ENCODE peak calls at places on chromosomes 13 and 19, in eight cellular contexts. E is neural progenitor cell, J is nephron progenitor cell, T is right atrium auricular region, D is body of pancreas, C is right lobe of liver, I is ovary, P is lower leg skin. H is an unnamed sample.

GRCh38 chr13:41345921-41346589 is 35.0 kb downstream of the NAA16 start:
- DNase-seq in D (no peak), C (no peak), E (no peak), J (no peak), I (no peak), P (no peak), T (no peak), H (no peak)

GRCh38 chr19:55467236-55468053 is 2.9 kb upstream of the C19orf85 start:
- DNase-seq in I (peak), C (peak), E (peak), D (peak), T (peak), P (no peak), J (peak), H (no peak)

GRCh38 chr13:66159526-66159925 is 1070.6 kb downstream of the PCDH9 start:
- DNase-seq in E (no peak), D (no peak), J (peak), I (no peak), C (no peak), P (no peak), T (no peak), H (no peak)

GRCh38 chr13:110915874-110916670 is 1.2 kb upstream of the ANKRD10 start:
- DNase-seq in D (no peak), T (no peak), J (no peak), C (no peak), I (no peak), P (no peak), E (no peak), H (no peak)

GRCh38 chr13:43916828-43917227 is 37.1 kb downstream of the LACC1 start:
- DNase-seq in J (no peak), T (no peak), D (no peak), E (no peak), C (no peak), P (no peak), I (no peak), H (no peak)

GRCh38 chr19:47111081-47111589 is 2.4 kb downstream of the ZC3H4 start:
- DNase-seq in T (no peak), P (peak), I (peak), E (peak), C (peak), J (peak), D (peak), H (no peak)

GRCh38 chr13:59043016-59043415 is 1120.7 kb downstream of the DIAPH3 start:
- DNase-seq in P (no peak), I (no peak), T (no peak), E (peak), C (no peak), D (no peak), J (no peak), H (no peak)

GRCh38 chr13:49238621-49239020 is 9.1 kb upstream of the CDADC1 start:
- DNase-seq in C (no peak), D (no peak), P (no peak), I (no peak), J (no peak), T (no peak), E (no peak), H (no peak)

GRCh38 chr13:113646921-113647340 is 11.1 kb downstream of the ATP4B start:
- DNase-seq in E (no peak), T (no peak), C (no peak), J (no peak), I (peak), P (peak), D (peak), H (no peak)

GRCh38 chr19:10352764-10353671 is 13.6 kb upstream of the ICAM3 start:
- DNase-seq in P (no peak), E (peak), T (peak), C (peak), D (peak), I (peak), J (peak), H (no peak)

GRCh38 chr19:36423925-36424324 is 5.5 kb upstream of the ZFP82 start:
- DNase-seq in I (no peak), D (no peak), E (no peak), P (no peak), J (no peak), C (no peak), T (no peak), H (no peak)

GRCh38 chr13:79658333-79658975 is 177.5 kb downstream of the NDFIP2 start:
- DNase-seq in C (no peak), E (peak), T (no peak), D (no peak), P (no peak), I (no peak), J (no peak), H (no peak)

GRCh38 chr19:21052902-21053301 is 29.1 kb upstream of the ZNF714 start:
- DNase-seq in P (no peak), C (no peak), J (no peak), D (no peak), I (no peak), E (no peak), T (no peak), H (no peak)

GRCh38 chr13:112849500-112849899 is 119.5 kb upstream of the MCF2L start:
- DNase-seq in P (no peak), T (no peak), D (peak), I (no peak), C (no peak), J (no peak), E (no peak), H (no peak)

GRCh38 chr19:37309834-37310575 is 60.9 kb upstream of the ZNF527 start:
- DNase-seq in P (peak), J (no peak), D (no peak), E (no peak), T (no peak), C (no peak), I (no peak), H (no peak)

GRCh38 chr19:16320987-16321386 is 3.6 kb upstream of the KLF2 start:
- DNase-seq in I (no peak), P (no peak), C (no peak), T (no peak), E (no peak), D (no peak), J (no peak), H (no peak)

GRCh38 chr19:7349231-7349591 is 474 bp downstream of the ARHGEF18 start:
- DNase-seq in E (no peak), T (no peak), C (no peak), J (no peak), D (no peak), I (peak), P (no peak), H (no peak)

GRCh38 chr19:31277516-31277915 is 71.7 kb downstream of the TSHZ3 start:
- DNase-seq in C (no peak), J (no peak), P (no peak), T (no peak), I (peak), D (no peak), E (no peak), H (no peak)

GRCh38 chr19:58538257-58539168 is 5.4 kb upstream of the TRIM28 start:
- DNase-seq in C (peak), D (no peak), E (peak), I (no peak), T (no peak), J (peak), P (peak), H (no peak)

GRCh38 chr19:11423164-11423803 is 4.2 kb upstream of the RGL3 start:
- DNase-seq in E (no peak), I (no peak), C (no peak), D (no peak), T (no peak), J (no peak), P (no peak), H (no peak)

GRCh38 chr13:50993908-50994307 is 84.3 kb downstream of the RNASEH2B start:
- DNase-seq in C (no peak), D (no peak), I (peak), J (peak), P (no peak), E (no peak), T (no peak), H (no peak)

GRCh38 chr13:109971006-109971744 is 184.8 kb upstream of the IRS2 start:
- DNase-seq in C (no peak), J (no peak), D (no peak), T (no peak), P (peak), E (no peak), I (no peak), H (no peak)

GRCh38 chr19:28727133-28727834 is 485.7 kb downstream of the UQCRFS1 start:
- DNase-seq in D (peak), E (peak), P (no peak), J (no peak), C (peak), T (no peak), I (no peak), H (no peak)

GRCh38 chr19:28727835-28728159 is 485.2 kb downstream of the UQCRFS1 start:
- DNase-seq in E (no peak), C (no peak), D (no peak), I (no peak), J (no peak), T (no peak), P (no peak), H (no peak)

GRCh38 chr19:28736528-28736927 is 476.4 kb downstream of the UQCRFS1 start:
- DNase-seq in E (no peak), P (no peak), T (no peak), C (no peak), D (no peak), J (no peak), I (no peak), H (no peak)

GRCh38 chr19:28731113-28731512 is 481.8 kb downstream of the UQCRFS1 start:
- DNase-seq in C (no peak), D (no peak), P (no peak), I (no peak), J (no peak), E (no peak), T (no peak), H (no peak)

GRCh38 chr19:28731577-28731976 is 481.4 kb downstream of the UQCRFS1 start:
- DNase-seq in J (no peak), C (no peak), D (no peak), P (no peak), E (no peak), I (no peak), T (no peak), H (no peak)
- TF ChIP-seq CTCF in J (no peak), C (no peak), D (no peak), P (no peak), E (no peak), I (no peak), T (no peak), H (no peak)

DNA sequence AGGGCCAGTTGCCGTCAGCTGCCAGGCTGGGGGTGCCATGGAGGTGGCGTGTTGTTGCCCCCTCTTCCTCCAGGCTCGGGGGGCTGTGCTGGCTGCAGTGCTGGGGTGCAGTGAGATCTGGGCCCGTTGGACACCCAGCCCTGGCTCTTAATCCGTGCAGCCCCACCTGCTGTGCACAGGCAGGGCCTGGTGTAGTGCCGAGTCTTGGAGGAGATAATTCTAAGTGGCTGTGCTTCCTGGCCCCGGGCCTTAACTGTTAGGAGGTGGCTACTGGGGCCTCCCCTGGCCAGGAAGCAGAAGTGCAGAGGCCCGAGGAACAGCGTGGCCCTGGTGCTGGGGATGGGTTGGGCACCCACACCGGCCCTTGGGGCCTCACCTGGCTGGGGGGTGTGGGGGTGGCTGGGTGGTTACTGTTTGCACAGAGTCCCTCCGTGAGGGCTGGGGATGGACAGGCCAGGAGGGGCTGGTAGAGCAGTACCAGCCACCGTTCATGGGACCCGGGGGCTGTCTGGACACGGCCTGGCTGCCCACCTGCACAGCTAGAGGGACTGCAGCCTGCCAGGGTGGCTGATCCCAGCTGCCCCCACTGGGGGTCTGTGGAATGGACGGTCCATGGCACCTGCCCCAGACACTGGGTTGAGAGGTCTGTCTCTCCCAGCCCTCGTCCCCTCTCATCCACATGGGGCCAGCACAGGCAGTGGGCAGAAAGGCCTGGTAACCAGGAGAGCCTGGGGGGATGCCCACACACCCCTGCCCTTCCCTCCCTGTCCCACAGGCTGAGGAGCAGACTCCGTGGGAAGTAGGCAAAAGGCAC is 3.3 kb downstream of the GPX4 start:
- DNase-seq in E (no peak), P (no peak), J (no peak), T (no peak), D (no peak), I (no peak), C (no peak), H (no peak)
- TF ChIP-seq CTCF in E (no peak), P (no peak), J (no peak), T (no peak), D (no peak), I (no peak), C (no peak), H (peak)

GRCh38 chr13:31610270-31610998 is 128.9 kb upstream of the RXFP2 start:
- DNase-seq in I (no peak), J (no peak), P (no peak), T (no peak), E (no peak), C (no peak), D (no peak), H (no peak)
- TF ChIP-seq CTCF in I (no peak), J (no peak), P (no peak), T (no peak), E (no peak), C (no peak), D (no peak), H (no peak)

DNA sequence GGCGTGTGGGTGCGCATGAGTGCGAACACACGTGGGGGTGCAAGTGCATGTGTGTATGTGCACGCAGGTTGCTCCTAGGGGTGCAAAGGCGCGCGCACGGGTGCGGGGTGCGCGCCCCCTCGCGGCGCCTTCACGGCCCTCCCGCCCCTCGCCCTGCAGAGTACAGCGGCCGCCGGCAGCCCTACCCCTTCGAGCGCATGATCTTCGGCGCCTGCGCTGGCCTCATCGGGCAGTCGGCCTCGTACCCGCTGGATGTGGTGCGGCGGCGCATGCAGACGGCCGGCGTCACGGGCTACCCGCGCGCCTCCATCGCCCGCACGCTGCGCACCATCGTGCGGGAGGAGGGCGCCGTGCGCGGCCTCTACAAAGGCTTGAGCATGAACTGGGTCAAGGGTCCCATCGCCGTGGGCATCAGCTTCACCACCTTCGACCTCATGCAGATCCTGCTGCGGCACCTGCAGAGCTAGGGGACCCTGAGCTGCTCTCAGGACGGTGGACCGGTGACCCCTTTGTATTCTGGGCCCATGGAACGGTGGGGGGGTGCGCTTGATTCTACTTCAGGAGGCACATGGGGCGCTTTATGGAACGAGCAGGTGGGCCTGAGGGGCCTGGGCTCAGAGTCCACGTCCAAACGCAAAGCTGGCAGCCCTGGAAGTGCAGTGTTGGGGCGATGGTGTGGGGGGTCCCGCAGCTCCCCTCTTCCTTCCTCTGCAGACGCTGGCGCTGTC is 27.7 kb downstream of the TMEM161A start:
- DNase-seq in E (peak), J (peak), I (peak), D (no peak), C (no peak), P (no peak), T (no peak), H (no peak)
- TF ChIP-seq CTCF in E (peak), J (peak), I (peak), D (no peak), C (no peak), P (no peak), T (no peak), H (peak)